ENCODE peak calls at places on chromosomes 4 and X, in eight cellular contexts. Y is T-helper 1 cell; Q is CD8-positive, alpha-beta T cell; E is NCI-H1092 treated with DMSO at 0.1 percent for 48 hours; I is H4; S is stimulated activated effector memory CD8-positive, alpha-beta T cell treated with anti-CD3 and anti-CD28 coated beads, Interleukin-12 subunit alpha, Interleukin-12 subunit beta, amount 100 ng/mL, for 72 hours; N is transverse colon; A is skeletal muscle cell. D is an unnamed sample.

GRCh38 chr4:7420661-7421040 is 14.1 kb downstream of the PSAPL1 start:
- DNase-seq in I (no peak), Q (no peak), N (no peak), S (no peak), E (peak), A (no peak), Y (no peak), D (no peak)

GRCh38 chr4:113384600-113384999 is 335.1 kb downstream of the ANK2 start:
- DNase-seq in Q (no peak), S (no peak), I (peak), E (no peak), Y (no peak), N (no peak), A (peak), D (peak)

GRCh38 chrX:13449441-13449840 is 120.0 kb upstream of the EGFL6 start:
- DNase-seq in S (no peak), N (peak), Y (no peak), I (no peak), A (no peak), Q (no peak), E (no peak), D (no peak)

GRCh38 chrX:30312858-30313257 is 3.7 kb upstream of the NR0B1 start:
- DNase-seq in S (no peak), E (no peak), Y (no peak), Q (no peak), I (no peak), A (no peak), N (no peak), D (no peak)

GRCh38 chrX:68941385-68941952 is 112.6 kb downstream of the EFNB1 start:
- DNase-seq in Q (no peak), Y (no peak), E (no peak), N (peak), S (no peak), I (peak), A (peak), D (no peak)

GRCh38 chr4:170887396-170887795 is 797.6 kb upstream of the AADAT start:
- DNase-seq in I (peak), A (no peak), S (no peak), E (no peak), N (no peak), Q (no peak), Y (no peak), D (no peak)

GRCh38 chr4:148254818-148255366 is 187.3 kb downstream of the NR3C2 start:
- DNase-seq in N (no peak), Y (no peak), E (no peak), A (no peak), S (no peak), Q (no peak), I (no peak), D (no peak)

GRCh38 chrX:119008122-119008744 is 33.8 kb downstream of the LONRF3 start:
- DNase-seq in E (peak), N (peak), S (peak), I (peak), Q (peak), A (no peak), Y (peak), D (peak)

GRCh38 chr4:184409911-184410692 is 64.2 kb downstream of the IRF2 start:
- DNase-seq in N (peak), A (no peak), E (no peak), I (no peak), Y (no peak), S (no peak), Q (peak), D (no peak)

GRCh38 chr4:143531368-143531767 is 17.9 kb downstream of the SMARCA5 start:
- DNase-seq in Y (no peak), Q (no peak), N (no peak), S (no peak), I (peak), E (no peak), A (no peak), D (peak)

GRCh38 chr4:86927843-86928395 is 6.9 kb upstream of the AFF1 start:
- DNase-seq in Y (no peak), Q (no peak), E (no peak), N (peak), I (peak), S (no peak), A (peak), D (no peak)

GRCh38 chrX:21853578-21853977 is 2.2 kb upstream of the YY2 start:
- DNase-seq in A (no peak), S (no peak), Y (no peak), E (no peak), N (no peak), I (no peak), Q (no peak), D (no peak)

GRCh38 chr4:866761-867390 is 40.9 kb upstream of the CPLX1 start:
- DNase-seq in A (no peak), N (no peak), S (no peak), E (no peak), Y (no peak), Q (no peak), I (no peak), D (no peak)

GRCh38 chr4:88928852-88929251 is 128.1 kb downstream of the FAM13A start:
- DNase-seq in A (no peak), S (no peak), N (no peak), E (no peak), I (no peak), Q (no peak), Y (no peak), D (no peak)

GRCh38 chr4:112178731-112179130 is 33.5 kb downstream of the FAM241A start:
- DNase-seq in A (no peak), Q (no peak), Y (no peak), S (no peak), N (no peak), I (no peak), E (no peak), D (no peak)

GRCh38 chr4:38723726-38724506 is 58.9 kb downstream of the TLR10 start:
- DNase-seq in Q (no peak), Y (no peak), S (no peak), N (peak), E (no peak), I (no peak), A (no peak), D (peak)

GRCh38 chr4:53484911-53485459 is 106.3 kb downstream of the LNX1 start:
- DNase-seq in Y (no peak), I (no peak), A (no peak), N (no peak), E (no peak), Q (no peak), S (no peak), D (no peak)

GRCh38 chr4:153260553-153261306 is 56.5 kb downstream of the TRIM2 start:
- DNase-seq in A (no peak), S (no peak), E (no peak), Y (no peak), I (peak), Q (no peak), N (peak), D (no peak)

GRCh38 chr4:168220893-168221292 is 97.7 kb downstream of the DDX60 start:
- DNase-seq in S (no peak), A (no peak), N (no peak), E (no peak), Q (no peak), Y (no peak), I (no peak), D (no peak)

GRCh38 chr4:121307441-121308327 is 73.1 kb downstream of the QRFPR start:
- DNase-seq in Q (peak), E (peak), I (peak), N (peak), Y (peak), S (peak), A (peak), D (peak)

GRCh38 chr4:60923075-60923474 is 277.1 kb upstream of the ADGRL3 start:
- DNase-seq in Q (no peak), N (no peak), E (peak), S (no peak), A (no peak), Y (no peak), I (no peak), D (no peak)

GRCh38 chr4:74449571-74450297 is 4.8 kb downstream of the AREG start:
- DNase-seq in N (no peak), S (no peak), Q (no peak), I (no peak), Y (no peak), A (no peak), E (no peak), D (no peak)

GRCh38 chr4:68831642-68832041 is 15.8 kb downstream of the UGT2B10 start:
- DNase-seq in I (no peak), E (no peak), S (no peak), Y (no peak), N (no peak), Q (no peak), A (no peak), D (no peak)

GRCh38 chrX:2576793-2577192 is 76.0 kb upstream of the DHRSX start:
- DNase-seq in E (no peak), I (no peak), Y (no peak), S (no peak), A (no peak), Q (no peak), N (no peak), D (peak)

GRCh38 chrX:39676434-39676833 is 421.3 kb downstream of the BCOR start:
- DNase-seq in Y (no peak), S (no peak), E (no peak), A (no peak), Q (no peak), N (no peak), I (no peak), D (no peak)

GRCh38 chrX:3815896-3816664 is 102.6 kb upstream of the PRKX start:
- DNase-seq in Y (peak), Q (peak), A (no peak), E (peak), S (peak), I (peak), N (peak), D (peak)

GRCh38 chrX:32293962-32294708 is 917.2 kb downstream of the DMD start:
- DNase-seq in N (no peak), I (no peak), A (no peak), Q (no peak), S (no peak), E (no peak), Y (no peak), D (no peak)